ENCODE peak calls at places on chromosomes 3 and 15, in six cellular contexts. N, Y, U, K, V and F are unnamed samples.

GRCh38 chr3:190366145-190366544 is 21.8 kb upstream of the CLDN16 start:
- DNase-seq in V (no peak), U (no peak), Y (no peak), N (no peak), K (no peak), F (no peak)

GRCh38 chr15:100902436-100903190 is 16.5 kb upstream of the LRRK1 start:
- DNase-seq in Y (peak; percentile 93), U (no peak), K (peak; percentile 90), V (peak; percentile 89), N (peak; percentile 56), F (peak; percentile 90)

GRCh38 chr3:42655331-42655888 is 1.9 kb downstream of the ZBTB47 start:
- DNase-seq in U (no peak), N (no peak), K (peak; percentile 78), Y (peak; percentile 71), V (no peak), F (no peak)

GRCh38 chr15:101543431-101543830 is 53.9 kb upstream of the PCSK6 start:
- DNase-seq in Y (no peak), N (no peak), V (no peak), U (no peak), K (no peak), F (no peak)

GRCh38 chr3:122263058-122263457 is 62.0 kb upstream of the CSTA start:
- DNase-seq in V (no peak), Y (no peak), U (no peak), N (no peak), K (no peak), F (no peak)

GRCh38 chr3:42497009-42497731 is 5.3 kb upstream of the VIPR1 start:
- DNase-seq in V (peak; percentile 19), U (no peak), K (no peak), Y (no peak), N (peak; percentile 45), F (peak; percentile 33)

GRCh38 chr3:77887611-77888010 is 847.7 kb downstream of the ROBO2 start:
- DNase-seq in U (no peak), Y (no peak), N (no peak), K (no peak), V (peak; percentile 10), F (no peak)

GRCh38 chr15:43186003-43186353 is 775 bp downstream of the CCNDBP1 start:
- DNase-seq in Y (no peak), K (no peak), U (no peak), N (no peak), V (no peak), F (no peak)

GRCh38 chr3:65888980-65889706 is 149.6 kb downstream of the MAGI1 start:
- DNase-seq in N (peak; percentile 89), V (peak; percentile 98), K (no peak), Y (no peak), U (no peak), F (no peak)

GRCh38 chr3:25725810-25726209 is 57.4 kb downstream of the NGLY1 start:
- DNase-seq in K (no peak), N (no peak), V (peak; percentile 2), Y (no peak), U (no peak), F (no peak)

GRCh38 chr15:49415638-49416037 is 7.4 kb upstream of the FGF7 start:
- DNase-seq in K (no peak), U (no peak), Y (no peak), N (peak; percentile 70), V (peak; percentile 97), F (no peak)

GRCh38 chr3:142614059-142614626 is 17.9 kb downstream of the PLS1 start:
- DNase-seq in N (no peak), Y (no peak), V (no peak), U (no peak), K (no peak), F (no peak)

GRCh38 chr3:141796436-141797166 is 33.4 kb downstream of the GRK7 start:
- DNase-seq in K (no peak), Y (no peak), N (no peak), U (no peak), V (no peak), F (peak; percentile 83)

GRCh38 chr15:29638011-29638410 is 184.3 kb downstream of the TJP1 start:
- DNase-seq in V (no peak), Y (no peak), K (no peak), U (no peak), N (no peak), F (no peak)

GRCh38 chr3:11480663-11481298 is 162.9 kb downstream of the VGLL4 start:
- DNase-seq in U (no peak), V (no peak), N (no peak), Y (no peak), K (no peak), F (no peak)

GRCh38 chr3:46705751-46706572 is 4.8 kb downstream of the TMIE start:
- DNase-seq in V (peak; percentile 59), N (peak; percentile 28), U (no peak), Y (peak; percentile 64), K (peak; percentile 10), F (peak; percentile 59)

GRCh38 chr3:89340431-89340830 is 233.0 kb downstream of the EPHA3 start:
- DNase-seq in U (no peak), K (no peak), N (no peak), V (no peak), Y (no peak), F (no peak)

GRCh38 chr3:154888386-154888785 is 191.7 kb upstream of the MME start:
- DNase-seq in K (no peak), N (no peak), Y (no peak), U (no peak), V (no peak), F (no peak)

GRCh38 chr3:98529856-98530459 is 1.8 kb upstream of the GPR15 start:
- DNase-seq in Y (no peak), U (no peak), N (no peak), V (no peak), K (no peak), F (no peak)

GRCh38 chr15:70376929-70377691 is 279.4 kb upstream of the TLE3 start:
- DNase-seq in U (no peak), K (peak; percentile 49), Y (no peak), V (peak; percentile 2), N (peak; percentile 24), F (no peak)

GRCh38 chr3:169199283-169199682 is 464.2 kb downstream of the MECOM start:
- DNase-seq in N (no peak), V (no peak), U (no peak), K (no peak), Y (no peak), F (no peak)

GRCh38 chr3:142973217-142974009 is 9.9 kb upstream of the PAQR9 start:
- DNase-seq in K (no peak), N (no peak), U (no peak), Y (no peak), V (no peak), F (no peak)

GRCh38 chr3:39185326-39185958 is 7.0 kb downstream of the XIRP1 start:
- DNase-seq in N (no peak), Y (no peak), U (no peak), V (no peak), K (no peak), F (no peak)

GRCh38 chr3:53730565-53730964 is 115.7 kb downstream of the CHDH start:
- DNase-seq in V (no peak), U (no peak), N (no peak), K (peak; percentile 62), Y (no peak), F (no peak)

DNA sequence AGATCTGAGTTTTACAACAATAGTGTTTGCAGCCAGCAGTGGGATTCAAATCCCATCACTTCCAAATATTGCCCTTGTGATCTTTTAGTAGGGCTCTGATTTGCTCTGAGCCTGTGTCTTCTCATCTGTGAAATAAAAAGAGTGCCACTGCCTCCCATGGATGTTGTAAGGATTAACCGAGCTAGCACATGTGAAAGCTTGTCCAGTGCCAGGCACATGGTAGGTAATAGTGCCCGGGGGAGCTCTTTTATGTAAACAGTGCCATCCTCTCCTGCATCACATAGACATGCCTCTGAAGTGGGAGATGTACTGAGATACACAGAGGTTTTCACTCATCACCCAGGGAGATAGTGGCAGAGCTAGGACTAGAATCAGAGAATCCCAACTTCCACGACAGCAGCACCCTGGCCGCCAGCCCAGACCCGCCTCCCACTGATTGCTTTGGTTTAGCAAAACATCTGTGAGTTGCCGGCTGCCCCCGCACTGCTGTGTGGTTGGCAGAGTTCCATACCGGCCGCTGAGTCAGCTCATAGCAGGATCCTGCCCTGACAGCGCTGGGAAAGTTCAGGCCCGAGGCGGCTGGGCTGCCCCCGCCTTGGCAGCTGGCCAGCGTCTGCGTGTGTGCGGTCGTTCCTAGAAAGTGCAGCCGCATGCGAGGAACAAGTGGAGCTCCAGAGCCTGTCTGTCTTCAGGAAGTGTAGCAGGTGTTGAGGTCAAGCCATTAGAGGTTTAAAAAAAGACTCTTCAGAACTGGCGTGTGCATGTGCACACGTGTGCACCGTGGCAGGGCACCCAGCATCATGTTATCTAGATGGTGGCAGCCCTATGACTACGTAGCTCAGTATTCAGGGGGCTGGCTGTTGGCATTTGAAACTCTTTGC is 5.0 kb downstream of the ARID3B start:
- DNase-seq in N (peak; percentile 95), U (peak; percentile 98), Y (peak; percentile 100), K (peak; percentile 100), V (peak; percentile 100), F (peak; percentile 93)
- TF ChIP-seq CTCF in N (no peak), U (no peak), Y (peak; percentile 10), K (no peak), V (no peak), F (no peak)

GRCh38 chr3:158079599-158079998 is 26.6 kb downstream of the SHOX2 start:
- DNase-seq in U (no peak), N (no peak), Y (no peak), K (no peak), V (no peak), F (no peak)
- TF ChIP-seq CTCF in U (no peak), N (no peak), Y (no peak), K (no peak), V (no peak), F (no peak)

GRCh38 chr15:60590935-60591490 is 112.1 kb upstream of the ICE2 start:
- DNase-seq in N (no peak), K (peak; percentile 59), V (peak; percentile 36), U (peak; percentile 32), Y (peak; percentile 85), F (peak; percentile 84)
- TF ChIP-seq CTCF in N (peak; percentile 6), K (no peak), V (peak; percentile 17), U (no peak), Y (no peak), F (peak; percentile 7)

DNA sequence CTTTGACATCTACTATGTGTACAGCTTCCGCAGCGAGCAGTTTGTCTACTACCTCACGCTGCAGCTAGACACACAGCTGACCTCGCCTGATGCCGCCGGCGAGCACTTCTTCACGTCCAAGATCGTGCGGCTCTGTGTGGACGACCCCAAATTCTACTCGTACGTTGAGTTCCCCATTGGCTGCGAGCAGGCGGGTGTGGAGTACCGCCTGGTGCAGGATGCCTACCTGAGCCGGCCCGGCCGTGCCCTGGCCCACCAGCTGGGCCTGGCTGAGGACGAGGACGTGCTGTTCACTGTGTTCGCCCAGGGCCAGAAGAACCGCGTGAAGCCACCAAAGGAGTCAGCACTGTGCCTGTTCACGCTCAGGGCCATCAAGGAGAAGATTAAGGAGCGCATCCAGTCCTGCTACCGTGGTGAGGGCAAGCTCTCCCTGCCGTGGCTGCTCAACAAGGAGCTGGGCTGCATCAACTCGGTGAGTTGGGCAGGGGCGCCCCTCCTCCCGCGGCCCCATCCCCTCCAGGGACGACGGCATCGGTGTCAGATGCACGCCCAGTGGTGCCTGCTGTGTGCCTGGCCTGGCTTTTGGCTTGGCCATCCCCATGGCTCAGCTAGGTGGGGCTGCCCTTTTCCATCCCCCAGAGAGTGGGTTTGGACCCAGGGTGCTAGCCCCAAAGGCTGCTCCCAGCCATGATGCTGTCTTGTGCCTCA is 6.6 kb downstream of the PLXNA1 start:
- DNase-seq in K (no peak), U (no peak), N (no peak), Y (no peak), V (no peak), F (no peak)
- TF ChIP-seq CTCF in K (no peak), U (no peak), N (no peak), Y (no peak), V (no peak), F (no peak)